ENCODE peak calls at places on chromosome 2, in four cellular contexts. B is type B pancreatic cell, Z is stomach, A is A549. I is an unnamed sample.

GRCh38 chr2:191679818-191680600 is 2.1 kb downstream of the NABP1 start:
- DNase-seq in B (no peak), A (peak; percentile 75), Z (no peak), I (no peak)

GRCh38 chr2:172052000-172052983 is 33.0 kb upstream of the DLX1 start:
- DNase-seq in A (no peak), B (no peak), Z (no peak), I (no peak)

GRCh38 chr2:1987379-1987778 is 243.1 kb upstream of the PXDN start:
- DNase-seq in B (no peak), Z (no peak), A (no peak), I (no peak)

GRCh38 chr2:128388414-128389032 is 69.9 kb upstream of the HS6ST1 start:
- DNase-seq in A (no peak), Z (peak; percentile 7), B (no peak), I (no peak)

GRCh38 chr2:16048466-16048865 is 108.1 kb downstream of the MYCN start:
- DNase-seq in A (no peak), B (no peak), Z (no peak), I (no peak)

GRCh38 chr2:27071990-27072830 is 756 bp upstream of the OST4 start:
- DNase-seq in B (no peak), A (no peak), Z (peak; percentile 37), I (peak; percentile 75)

GRCh38 chr2:73297151-73297559 is 3.8 kb upstream of the EGR4 start:
- DNase-seq in Z (no peak), B (no peak), A (no peak), I (no peak)

GRCh38 chr2:241460631-241461030 is 47.8 kb downstream of the STK25 start:
- DNase-seq in A (no peak), Z (no peak), B (no peak), I (no peak)

GRCh38 chr2:231410293-231411004 is 14.9 kb downstream of the B3GNT7 start:
- DNase-seq in Z (no peak), B (no peak), A (peak; percentile 33), I (no peak)

GRCh38 chr2:107136749-107137148 is 250.8 kb upstream of the ST6GAL2 start:
- DNase-seq in Z (no peak), B (no peak), A (no peak), I (no peak)

GRCh38 chr2:72214429-72215143 is 66.9 kb upstream of the CYP26B1 start:
- DNase-seq in B (no peak), Z (no peak), A (peak; percentile 88), I (no peak)

GRCh38 chr2:144548532-144549191 is 28.7 kb upstream of the ZEB2 start:
- DNase-seq in Z (no peak), A (no peak), B (no peak), I (no peak)

GRCh38 chr2:10584242-10584753 is 105.5 kb downstream of the NOL10 start:
- DNase-seq in Z (no peak), A (peak; percentile 77), B (no peak), I (no peak)

GRCh38 chr2:95387358-95387757 is 15.2 kb upstream of the FAHD2A start:
- DNase-seq in B (no peak), A (no peak), Z (no peak), I (no peak)

GRCh38 chr2:95390272-95390880 is 12.1 kb upstream of the FAHD2A start:
- DNase-seq in B (no peak), Z (peak; percentile 47), A (no peak), I (no peak)

GRCh38 chr2:95389256-95390119 is 13.0 kb upstream of the FAHD2A start:
- DNase-seq in B (no peak), A (peak; percentile 64), Z (peak; percentile 67), I (peak; percentile 76)

GRCh38 chr2:95388091-95388692 is 14.3 kb upstream of the FAHD2A start:
- DNase-seq in A (no peak), B (no peak), Z (no peak), I (no peak)

GRCh38 chr2:95388878-95389255 is 13.6 kb upstream of the FAHD2A start:
- DNase-seq in B (no peak), Z (no peak), A (no peak), I (no peak)
- TF ChIP-seq CTCF in B (no peak), Z (no peak), A (no peak), I (no peak)

GRCh38 chr2:138713509-138713908 is 66.7 kb downstream of the NXPH2 start:
- DNase-seq in A (no peak), Z (no peak), B (no peak), I (no peak)

GRCh38 chr2:138713069-138713496 is 67.1 kb downstream of the NXPH2 start:
- DNase-seq in B (no peak), Z (no peak), A (no peak), I (no peak)

GRCh38 chr2:138718405-138718804 is 61.8 kb downstream of the NXPH2 start:
- DNase-seq in B (no peak), A (no peak), Z (no peak), I (no peak)

GRCh38 chr2:138712212-138712979 is 67.8 kb downstream of the NXPH2 start:
- DNase-seq in A (no peak), B (no peak), Z (no peak), I (no peak)

GRCh38 chr2:138716183-138716582 is 64.0 kb downstream of the NXPH2 start:
- DNase-seq in B (no peak), Z (no peak), A (no peak), I (no peak)
- TF ChIP-seq CTCF in B (no peak), Z (no peak), A (peak; percentile 17), I (no peak)

DNA sequence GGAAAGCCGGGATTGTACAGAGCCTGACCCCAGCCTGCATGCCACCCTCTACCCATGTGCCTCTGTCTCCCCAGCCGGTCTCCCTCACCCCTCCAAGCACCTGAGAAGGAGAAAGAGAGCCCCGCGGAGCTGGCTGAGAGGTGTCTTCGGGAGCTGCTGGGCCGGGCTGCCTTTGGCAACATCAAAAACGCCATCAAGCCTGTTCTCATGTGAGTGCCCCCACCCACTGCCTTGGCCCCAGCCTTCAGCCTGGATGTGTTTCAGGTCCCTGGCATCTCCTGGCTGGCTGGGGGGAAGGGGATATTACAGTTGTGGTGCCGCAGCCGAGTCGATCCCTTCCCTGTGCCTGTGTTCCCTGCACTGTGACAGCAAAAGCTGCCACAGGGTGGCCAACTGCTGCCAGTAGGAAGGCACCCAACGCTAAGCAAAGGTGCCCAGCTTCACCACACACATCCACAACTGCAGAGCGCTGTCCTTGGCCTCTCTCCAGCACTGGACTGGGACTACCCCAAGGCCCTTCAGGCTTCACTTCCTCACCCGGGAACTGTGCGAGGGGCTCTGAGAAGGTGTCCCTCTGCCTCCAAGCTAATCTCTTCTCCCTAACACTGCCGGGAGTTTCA is 38.4 kb downstream of the POMC start:
- DNase-seq in Z (no peak), B (no peak), A (no peak), I (no peak)
- TF ChIP-seq CTCF in Z (no peak), B (no peak), A (no peak), I (no peak)

DNA sequence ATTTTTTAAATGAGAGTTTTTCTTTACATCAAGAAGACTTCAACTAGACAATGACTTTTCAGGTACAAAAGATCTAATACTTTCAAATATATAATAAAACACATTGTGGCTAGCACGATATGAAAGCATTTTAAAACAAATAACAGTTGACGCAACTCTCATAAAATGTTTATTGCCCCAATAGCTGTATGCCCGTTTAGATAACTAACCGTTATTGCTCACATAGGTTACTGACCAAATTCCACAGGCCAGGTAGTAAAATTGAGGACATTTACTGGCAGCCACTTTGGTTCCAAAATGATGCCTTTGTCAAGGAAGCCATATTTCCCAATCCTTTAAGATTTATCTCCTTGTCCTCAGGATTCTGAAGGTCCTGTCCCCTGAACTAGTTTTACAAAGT is 2.9 kb upstream of the REG1B start:
- DNase-seq in Z (no peak), A (no peak), B (no peak), I (peak; percentile 6)
- TF ChIP-seq CTCF in Z (no peak), A (no peak), B (no peak), I (no peak)